ENCODE peak calls at places on chromosome 1, in eight cellular contexts. One of them, this sample, is unnamed.

GRCh38 chr1:2187619-2188018 is 7.0 kb downstream of the FAAP20 start:
- DNase-seq in uterus: no peak
- DNase-seq in astrocyte of the spinal cord: no peak
- DNase-seq in hepatocyte: no peak
- DNase-seq in Calu3: no peak
- DNase-seq in tibial nerve: no peak
- DNase-seq in HFF-Myc: no peak
- DNase-seq in nephron progenitor cell: no peak
- DNase-seq in this sample: no peak

GRCh38 chr1:212219679-212220463 is 65.3 kb upstream of the PPP2R5A start:
- DNase-seq in uterus: no peak
- DNase-seq in Calu3: no peak
- DNase-seq in hepatocyte: peak
- DNase-seq in nephron progenitor cell: no peak
- DNase-seq in HFF-Myc: no peak
- DNase-seq in tibial nerve: no peak
- DNase-seq in astrocyte of the spinal cord: peak
- DNase-seq in this sample: peak

GRCh38 chr1:33078030-33078591 is 2.8 kb upstream of the AZIN2 start:
- DNase-seq in HFF-Myc: no peak
- DNase-seq in nephron progenitor cell: no peak
- DNase-seq in uterus: no peak
- DNase-seq in tibial nerve: no peak
- DNase-seq in hepatocyte: no peak
- DNase-seq in Calu3: no peak
- DNase-seq in astrocyte of the spinal cord: no peak
- DNase-seq in this sample: no peak

GRCh38 chr1:1972976-1973715 is 30.4 kb downstream of the CFAP74 start:
- DNase-seq in nephron progenitor cell: no peak
- DNase-seq in HFF-Myc: no peak
- DNase-seq in Calu3: no peak
- DNase-seq in tibial nerve: no peak
- DNase-seq in uterus: no peak
- DNase-seq in hepatocyte: no peak
- DNase-seq in astrocyte of the spinal cord: no peak
- DNase-seq in this sample: no peak

GRCh38 chr1:24021403-24022266 is 41.5 kb upstream of the SRSF10 start:
- DNase-seq in nephron progenitor cell: no peak
- DNase-seq in HFF-Myc: no peak
- DNase-seq in hepatocyte: peak
- DNase-seq in astrocyte of the spinal cord: no peak
- DNase-seq in Calu3: no peak
- DNase-seq in tibial nerve: no peak
- DNase-seq in uterus: no peak
- DNase-seq in this sample: no peak

GRCh38 chr1:65952692-65953091 is 160.0 kb downstream of the PDE4B start:
- DNase-seq in tibial nerve: no peak
- DNase-seq in uterus: no peak
- DNase-seq in hepatocyte: no peak
- DNase-seq in HFF-Myc: no peak
- DNase-seq in nephron progenitor cell: no peak
- DNase-seq in Calu3: no peak
- DNase-seq in astrocyte of the spinal cord: peak
- DNase-seq in this sample: no peak

GRCh38 chr1:55146781-55147180 is 68.4 kb downstream of the USP24 start:
- DNase-seq in HFF-Myc: no peak
- DNase-seq in tibial nerve: peak
- DNase-seq in uterus: no peak
- DNase-seq in nephron progenitor cell: no peak
- DNase-seq in Calu3: no peak
- DNase-seq in hepatocyte: no peak
- DNase-seq in astrocyte of the spinal cord: no peak
- DNase-seq in this sample: no peak

GRCh38 chr1:44662683-44663030 is 11.6 kb downstream of the TMEM53 start:
- DNase-seq in Calu3: no peak
- DNase-seq in uterus: no peak
- DNase-seq in hepatocyte: no peak
- DNase-seq in tibial nerve: no peak
- DNase-seq in astrocyte of the spinal cord: no peak
- DNase-seq in HFF-Myc: no peak
- DNase-seq in nephron progenitor cell: no peak
- DNase-seq in this sample: no peak

GRCh38 chr1:148373236-148373935 is 109.7 kb downstream of the PPIAL4G start:
- DNase-seq in astrocyte of the spinal cord: no peak
- DNase-seq in Calu3: no peak
- DNase-seq in uterus: no peak
- DNase-seq in tibial nerve: no peak
- DNase-seq in nephron progenitor cell: no peak
- DNase-seq in hepatocyte: no peak
- DNase-seq in HFF-Myc: no peak
- DNase-seq in this sample: no peak

GRCh38 chr1:21667348-21668231 is 1.6 kb downstream of the RAP1GAP start:
- DNase-seq in hepatocyte: no peak
- DNase-seq in astrocyte of the spinal cord: no peak
- DNase-seq in Calu3: no peak
- DNase-seq in tibial nerve: no peak
- DNase-seq in uterus: no peak
- DNase-seq in HFF-Myc: no peak
- DNase-seq in nephron progenitor cell: no peak
- DNase-seq in this sample: no peak

GRCh38 chr1:188735567-188735966 is 1742.1 kb downstream of the BRINP3 start:
- DNase-seq in Calu3: no peak
- DNase-seq in astrocyte of the spinal cord: no peak
- DNase-seq in HFF-Myc: no peak
- DNase-seq in tibial nerve: no peak
- DNase-seq in hepatocyte: no peak
- DNase-seq in nephron progenitor cell: no peak
- DNase-seq in uterus: no peak
- DNase-seq in this sample: no peak

GRCh38 chr1:154501423-154502065 is 475 bp upstream of the TDRD10 start:
- DNase-seq in nephron progenitor cell: peak
- DNase-seq in tibial nerve: no peak
- DNase-seq in uterus: peak
- DNase-seq in HFF-Myc: no peak
- DNase-seq in Calu3: peak
- DNase-seq in hepatocyte: peak
- DNase-seq in astrocyte of the spinal cord: no peak
- DNase-seq in this sample: no peak

GRCh38 chr1:54297596-54298283 is 97.8 kb downstream of the MRPL37 start:
- DNase-seq in hepatocyte: no peak
- DNase-seq in Calu3: no peak
- DNase-seq in nephron progenitor cell: no peak
- DNase-seq in uterus: no peak
- DNase-seq in tibial nerve: no peak
- DNase-seq in HFF-Myc: no peak
- DNase-seq in astrocyte of the spinal cord: no peak
- DNase-seq in this sample: no peak

GRCh38 chr1:167707942-167708341 is 13.8 kb upstream of the MPZL1 start:
- DNase-seq in tibial nerve: no peak
- DNase-seq in uterus: no peak
- DNase-seq in nephron progenitor cell: no peak
- DNase-seq in astrocyte of the spinal cord: no peak
- DNase-seq in Calu3: no peak
- DNase-seq in HFF-Myc: no peak
- DNase-seq in hepatocyte: no peak
- DNase-seq in this sample: no peak

GRCh38 chr1:54124472-54124871 is 28.3 kb downstream of the CDCP2 start:
- DNase-seq in hepatocyte: peak
- DNase-seq in uterus: no peak
- DNase-seq in nephron progenitor cell: no peak
- DNase-seq in Calu3: peak
- DNase-seq in tibial nerve: no peak
- DNase-seq in astrocyte of the spinal cord: no peak
- DNase-seq in HFF-Myc: no peak
- DNase-seq in this sample: no peak

GRCh38 chr1:210344706-210345105 is 16.0 kb downstream of the HHAT start:
- DNase-seq in HFF-Myc: no peak
- DNase-seq in astrocyte of the spinal cord: no peak
- DNase-seq in Calu3: no peak
- DNase-seq in nephron progenitor cell: no peak
- DNase-seq in tibial nerve: no peak
- DNase-seq in uterus: no peak
- DNase-seq in hepatocyte: no peak
- DNase-seq in this sample: no peak

GRCh38 chr1:5742032-5742431 is 250.2 kb downstream of the NPHP4 start:
- DNase-seq in hepatocyte: no peak
- DNase-seq in astrocyte of the spinal cord: no peak
- DNase-seq in tibial nerve: no peak
- DNase-seq in Calu3: no peak
- DNase-seq in HFF-Myc: no peak
- DNase-seq in nephron progenitor cell: no peak
- DNase-seq in uterus: no peak
- DNase-seq in this sample: no peak

GRCh38 chr1:162147760-162148159 is 78.3 kb downstream of the NOS1AP start:
- DNase-seq in hepatocyte: no peak
- DNase-seq in astrocyte of the spinal cord: peak
- DNase-seq in tibial nerve: no peak
- DNase-seq in uterus: no peak
- DNase-seq in HFF-Myc: no peak
- DNase-seq in Calu3: no peak
- DNase-seq in nephron progenitor cell: no peak
- DNase-seq in this sample: no peak

GRCh38 chr1:231927431-231927830 is 300.8 kb downstream of the DISC1 start:
- DNase-seq in astrocyte of the spinal cord: no peak
- DNase-seq in Calu3: no peak
- DNase-seq in nephron progenitor cell: no peak
- DNase-seq in HFF-Myc: no peak
- DNase-seq in hepatocyte: no peak
- DNase-seq in tibial nerve: no peak
- DNase-seq in uterus: no peak
- DNase-seq in this sample: no peak

GRCh38 chr1:25343872-25344271 is 5.7 kb downstream of the TMEM50A start:
- DNase-seq in Calu3: no peak
- DNase-seq in uterus: no peak
- DNase-seq in tibial nerve: no peak
- DNase-seq in HFF-Myc: peak
- DNase-seq in hepatocyte: no peak
- DNase-seq in nephron progenitor cell: no peak
- DNase-seq in astrocyte of the spinal cord: peak
- DNase-seq in this sample: no peak

GRCh38 chr1:225872075-225872430 is 10.1 kb downstream of the TMEM63A start:
- DNase-seq in Calu3: no peak
- DNase-seq in astrocyte of the spinal cord: no peak
- DNase-seq in tibial nerve: no peak
- DNase-seq in nephron progenitor cell: no peak
- DNase-seq in HFF-Myc: no peak
- DNase-seq in hepatocyte: no peak
- DNase-seq in uterus: no peak
- DNase-seq in this sample: no peak

GRCh38 chr1:38788937-38789336 is 70.6 kb downstream of the RRAGC start:
- DNase-seq in HFF-Myc: no peak
- DNase-seq in uterus: no peak
- DNase-seq in nephron progenitor cell: no peak
- DNase-seq in Calu3: no peak
- DNase-seq in astrocyte of the spinal cord: no peak
- DNase-seq in tibial nerve: no peak
- DNase-seq in hepatocyte: no peak
- DNase-seq in this sample: no peak

GRCh38 chr1:13570924-13571323 is 12.7 kb upstream of the PDPN start:
- DNase-seq in nephron progenitor cell: no peak
- DNase-seq in Calu3: no peak
- DNase-seq in hepatocyte: no peak
- DNase-seq in tibial nerve: no peak
- DNase-seq in astrocyte of the spinal cord: no peak
- DNase-seq in uterus: no peak
- DNase-seq in HFF-Myc: no peak
- DNase-seq in this sample: no peak
- TF ChIP-seq CTCF in nephron progenitor cell: peak
- TF ChIP-seq CTCF in Calu3: no peak
- TF ChIP-seq CTCF in hepatocyte: peak
- TF ChIP-seq CTCF in tibial nerve: no peak
- TF ChIP-seq CTCF in astrocyte of the spinal cord: peak
- TF ChIP-seq CTCF in uterus: no peak
- TF ChIP-seq CTCF in HFF-Myc: no peak
- TF ChIP-seq CTCF in this sample: peak

DNA sequence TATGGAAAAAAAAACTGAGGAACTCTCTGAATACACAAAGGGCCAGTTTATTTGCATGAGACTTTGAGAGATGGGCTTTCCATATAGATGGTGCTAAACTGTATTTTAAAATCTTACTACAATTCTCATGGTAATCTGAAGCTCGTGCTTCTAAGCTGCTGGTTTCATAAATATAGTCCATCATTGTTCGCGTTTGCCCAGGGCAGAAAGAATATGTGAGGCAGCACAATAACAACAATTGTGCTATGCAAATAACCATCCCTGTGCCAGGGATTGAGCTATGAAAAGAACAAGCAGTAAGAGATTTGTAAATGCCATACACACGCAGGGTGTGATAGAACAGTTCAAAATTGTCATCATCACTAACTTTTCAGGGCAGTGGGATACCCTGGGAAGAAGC is 4.9 kb upstream of the EPS15 start:
- DNase-seq in astrocyte of the spinal cord: no peak
- DNase-seq in HFF-Myc: no peak
- DNase-seq in uterus: no peak
- DNase-seq in nephron progenitor cell: no peak
- DNase-seq in hepatocyte: no peak
- DNase-seq in Calu3: no peak
- DNase-seq in tibial nerve: no peak
- DNase-seq in this sample: no peak
- TF ChIP-seq CTCF in astrocyte of the spinal cord: no peak
- TF ChIP-seq CTCF in HFF-Myc: no peak
- TF ChIP-seq CTCF in uterus: no peak
- TF ChIP-seq CTCF in nephron progenitor cell: no peak
- TF ChIP-seq CTCF in hepatocyte: no peak
- TF ChIP-seq CTCF in Calu3: no peak
- TF ChIP-seq CTCF in tibial nerve: no peak
- TF ChIP-seq CTCF in this sample: no peak

GRCh38 chr1:172041102-172041501 is 199.8 kb downstream of the DNM3 start:
- DNase-seq in tibial nerve: no peak
- DNase-seq in hepatocyte: no peak
- DNase-seq in uterus: no peak
- DNase-seq in Calu3: no peak
- DNase-seq in astrocyte of the spinal cord: no peak
- DNase-seq in HFF-Myc: no peak
- DNase-seq in nephron progenitor cell: no peak
- DNase-seq in this sample: no peak
- TF ChIP-seq CTCF in tibial nerve: no peak
- TF ChIP-seq CTCF in hepatocyte: no peak
- TF ChIP-seq CTCF in uterus: no peak
- TF ChIP-seq CTCF in Calu3: no peak
- TF ChIP-seq CTCF in astrocyte of the spinal cord: no peak
- TF ChIP-seq CTCF in HFF-Myc: no peak
- TF ChIP-seq CTCF in nephron progenitor cell: no peak
- TF ChIP-seq CTCF in this sample: no peak

DNA sequence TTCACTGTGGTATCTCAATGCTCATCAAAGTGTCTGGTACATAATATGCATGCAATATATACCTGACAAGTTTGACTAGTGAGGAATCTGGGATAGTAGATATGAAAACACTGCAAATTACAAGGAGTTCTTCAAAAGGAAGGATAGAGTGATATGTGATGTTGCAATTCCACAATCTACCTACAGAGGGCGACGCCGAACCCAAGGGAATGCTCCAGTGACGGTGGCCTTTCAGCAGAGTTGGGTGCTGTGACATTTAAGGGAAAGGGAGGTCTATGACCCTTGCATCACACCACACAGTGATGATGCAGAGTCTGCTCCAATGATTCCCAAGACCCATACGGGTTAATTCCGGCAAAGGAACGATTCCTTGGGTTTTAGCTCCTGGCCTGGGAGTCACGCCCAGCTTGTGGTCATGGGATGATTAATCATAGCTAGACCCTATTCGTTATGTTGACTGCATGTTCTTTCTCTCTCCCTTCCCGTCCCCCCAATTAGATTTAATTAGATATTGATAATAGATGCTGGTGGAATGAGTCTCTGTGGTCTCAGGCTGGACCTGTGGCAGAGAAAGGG is 123.0 kb upstream of the IGSF21 start:
- DNase-seq in nephron progenitor cell: peak
- DNase-seq in hepatocyte: peak
- DNase-seq in astrocyte of the spinal cord: no peak
- DNase-seq in tibial nerve: peak
- DNase-seq in Calu3: peak
- DNase-seq in HFF-Myc: peak
- DNase-seq in uterus: no peak
- DNase-seq in this sample: no peak
- TF ChIP-seq CTCF in nephron progenitor cell: peak
- TF ChIP-seq CTCF in hepatocyte: peak
- TF ChIP-seq CTCF in astrocyte of the spinal cord: peak
- TF ChIP-seq CTCF in tibial nerve: no peak
- TF ChIP-seq CTCF in Calu3: peak
- TF ChIP-seq CTCF in HFF-Myc: peak
- TF ChIP-seq CTCF in uterus: no peak
- TF ChIP-seq CTCF in this sample: peak